ENCODE peak calls at places on chromosome 2, in seven cellular contexts. Z, L, H, S, N, Q and B are unnamed samples.

GRCh38 chr2:239402666-239403065 is 1.8 kb upstream of the HDAC4 start:
- DNase-seq in L (no peak), Q (no peak), H (no peak), N (no peak), Z (no peak), S (no peak), B (no peak)

GRCh38 chr2:212379103-212379502 is 159.5 kb downstream of the ERBB4 start:
- DNase-seq in L (no peak), S (no peak), Q (no peak), N (no peak), Z (no peak), H (no peak), B (no peak)

GRCh38 chr2:71936076-71937030 is 211.3 kb downstream of the CYP26B1 start:
- DNase-seq in H (no peak), S (no peak), Z (no peak), Q (no peak), L (no peak), N (peak; percentile 16), B (no peak)

GRCh38 chr2:176092270-176093144 is at the start of gene HOXD13:
- DNase-seq in Q (no peak), H (peak; percentile 55), L (peak; percentile 80), N (no peak), S (no peak), Z (no peak), B (no peak)

GRCh38 chr2:224160917-224161316 is 121.8 kb upstream of the SERPINE2 start:
- DNase-seq in N (no peak), L (no peak), H (no peak), Q (no peak), S (peak; percentile 29), Z (peak; percentile 31), B (no peak)

GRCh38 chr2:26632624-26633185 is 8.5 kb downstream of the CIB4 start:
- DNase-seq in N (no peak), L (no peak), S (no peak), Q (no peak), Z (no peak), H (no peak), B (no peak)

GRCh38 chr2:180048256-180048655 is 41.2 kb upstream of the CWC22 start:
- DNase-seq in Q (no peak), N (no peak), Z (no peak), L (no peak), S (no peak), H (no peak), B (no peak)

GRCh38 chr2:38947241-38948239 is 57.9 kb downstream of the ARHGEF33 start:
- DNase-seq in Q (peak; percentile 54), Z (peak; percentile 87), S (peak; percentile 63), L (peak; percentile 89), H (peak; percentile 89), N (peak; percentile 78), B (peak; percentile 65)

GRCh38 chr2:124045906-124046305 is 20.8 kb downstream of the CNTNAP5 start:
- DNase-seq in S (no peak), H (no peak), L (no peak), N (no peak), Z (no peak), Q (no peak), B (no peak)

GRCh38 chr2:132824716-132825115 is 154.7 kb upstream of the LYPD1 start:
- DNase-seq in Z (peak; percentile 71), N (no peak), H (no peak), S (no peak), Q (no peak), L (no peak), B (peak; percentile 37)

GRCh38 chr2:237530472-237531433 is 35.6 kb upstream of the PRLH start:
- DNase-seq in N (no peak), Q (no peak), S (no peak), Z (no peak), H (no peak), L (no peak), B (no peak)

GRCh38 chr2:138500592-138501426 is 761 bp upstream of the SPOPL start:
- DNase-seq in L (no peak), H (no peak), Q (no peak), Z (no peak), N (no peak), S (no peak), B (no peak)

GRCh38 chr2:62564380-62565137 is 58.6 kb upstream of the TMEM17 start:
- DNase-seq in N (no peak), Z (no peak), S (no peak), H (no peak), Q (no peak), L (no peak), B (no peak)

GRCh38 chr2:6148887-6149286 is 456.7 kb downstream of the SOX11 start:
- DNase-seq in Z (no peak), L (no peak), N (no peak), H (no peak), S (no peak), Q (no peak), B (no peak)

GRCh38 chr2:195925120-195925519 is 143.5 kb downstream of the DNAH7 start:
- DNase-seq in Z (no peak), S (no peak), H (no peak), Q (no peak), L (no peak), N (no peak), B (no peak)

GRCh38 chr2:25389161-25389560 is 47.4 kb upstream of the DNMT3A start:
- DNase-seq in S (no peak), Z (no peak), H (no peak), L (no peak), Q (no peak), N (no peak), B (no peak)

GRCh38 chr2:112004246-112004645 is 50.8 kb upstream of the TMEM87B start:
- DNase-seq in H (no peak), S (peak; percentile 56), Q (no peak), L (no peak), N (no peak), Z (no peak), B (no peak)

GRCh38 chr2:237673130-237673921 is 45.9 kb downstream of the LRRFIP1 start:
- DNase-seq in Z (peak; percentile 79), N (peak; percentile 78), S (peak; percentile 75), H (peak; percentile 51), L (peak; percentile 84), Q (peak; percentile 98), B (no peak)

GRCh38 chr2:203822240-203822639 is 45.3 kb upstream of the CTLA4 start:
- DNase-seq in Q (no peak), N (no peak), S (no peak), L (no peak), Z (no peak), H (no peak), B (no peak)

GRCh38 chr2:71694501-71695234 is 241.3 kb downstream of the DYSF start:
- DNase-seq in L (no peak), Z (no peak), H (no peak), N (no peak), S (no peak), Q (no peak), B (no peak)

GRCh38 chr2:150618215-150618905 is 130.9 kb upstream of the RND3 start:
- DNase-seq in L (no peak), Z (peak; percentile 50), S (no peak), N (no peak), Q (no peak), H (no peak), B (no peak)

GRCh38 chr2:4745596-4745995 is 946.6 kb upstream of the SOX11 start:
- DNase-seq in Q (no peak), L (no peak), H (peak; percentile 11), N (no peak), Z (no peak), S (no peak), B (no peak)

GRCh38 chr2:3241971-3242746 is 135.5 kb downstream of the EIPR1 start:
- DNase-seq in Z (no peak), N (no peak), L (no peak), S (no peak), H (no peak), Q (no peak), B (no peak)

GRCh38 chr2:16051841-16052564 is 111.7 kb downstream of the MYCN start:
- DNase-seq in N (no peak), Z (no peak), S (no peak), Q (no peak), L (no peak), H (no peak), B (no peak)

DNA sequence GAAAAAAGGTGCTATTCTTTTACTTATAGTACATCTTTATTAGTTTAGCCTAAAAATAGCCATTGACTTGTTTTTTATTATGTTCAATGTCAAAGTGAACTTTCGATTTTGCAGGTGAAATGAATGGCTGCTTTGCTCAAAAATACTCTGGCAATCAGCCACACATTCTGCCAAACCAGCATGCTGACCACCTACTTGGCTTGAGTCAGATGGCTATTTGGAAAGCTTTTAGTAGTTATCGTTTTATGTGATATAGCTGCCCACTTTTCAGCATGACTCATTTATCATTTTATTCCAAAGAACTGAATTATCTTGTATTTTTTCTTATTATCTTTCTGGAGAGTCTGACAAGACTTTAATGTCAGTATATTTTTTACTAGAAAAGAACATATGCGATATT is 1615.8 kb upstream of the TMEFF2 start:
- DNase-seq in S (no peak), L (no peak), H (no peak), Q (no peak), N (no peak), Z (no peak), B (no peak)
- TF ChIP-seq CTCF in S (no peak), L (no peak), H (no peak), Q (no peak), N (no peak), Z (no peak), B (no peak)

GRCh38 chr2:165938237-165938636 is 15.3 kb downstream of the TTC21B start:
- DNase-seq in L (no peak), H (no peak), S (no peak), Q (no peak), N (no peak), Z (no peak), B (no peak)
- H3K36me3 ChIP-seq in L (peaks cover 15% of the 10 kb centered on the region), H (peaks cover 42% of the 10 kb centered on the region), S (peaks cover 94% of the 10 kb centered on the region), Q (peaks cover 17% of the 10 kb centered on the region), N (no peaks in the 10 kb centered on the region), Z (peaks cover 5% of the 10 kb centered on the region), B (no peaks in the 10 kb centered on the region)

DNA sequence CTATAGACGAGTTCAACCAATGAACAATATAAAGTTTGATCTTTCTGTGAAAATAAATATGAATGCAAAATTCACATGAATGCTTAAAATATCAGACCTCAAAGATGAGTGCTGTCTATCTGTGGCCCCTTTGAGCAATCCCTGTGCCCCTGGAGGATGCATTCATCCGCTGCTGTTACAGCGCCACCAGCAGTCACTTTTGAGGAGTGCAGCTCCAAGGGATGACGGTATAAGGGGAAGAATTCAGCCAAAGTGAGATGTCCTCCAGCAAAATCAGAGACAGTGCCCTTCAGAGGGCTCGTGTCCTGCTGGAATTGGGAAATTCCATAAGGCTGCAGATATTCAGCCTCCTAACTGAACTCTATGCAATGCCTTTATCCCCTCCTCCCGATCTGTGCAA is 12.0 kb upstream of the CHRNA1 start:
- DNase-seq in N (no peak), S (no peak), H (no peak), Z (no peak), L (no peak), Q (peak; percentile 41), B (no peak)
- TF ChIP-seq CTCF in N (no peak), S (no peak), H (peak; percentile 36), Z (peak; percentile 26), L (peak; percentile 63), Q (peak; percentile 58), B (peak; percentile 36)

DNA sequence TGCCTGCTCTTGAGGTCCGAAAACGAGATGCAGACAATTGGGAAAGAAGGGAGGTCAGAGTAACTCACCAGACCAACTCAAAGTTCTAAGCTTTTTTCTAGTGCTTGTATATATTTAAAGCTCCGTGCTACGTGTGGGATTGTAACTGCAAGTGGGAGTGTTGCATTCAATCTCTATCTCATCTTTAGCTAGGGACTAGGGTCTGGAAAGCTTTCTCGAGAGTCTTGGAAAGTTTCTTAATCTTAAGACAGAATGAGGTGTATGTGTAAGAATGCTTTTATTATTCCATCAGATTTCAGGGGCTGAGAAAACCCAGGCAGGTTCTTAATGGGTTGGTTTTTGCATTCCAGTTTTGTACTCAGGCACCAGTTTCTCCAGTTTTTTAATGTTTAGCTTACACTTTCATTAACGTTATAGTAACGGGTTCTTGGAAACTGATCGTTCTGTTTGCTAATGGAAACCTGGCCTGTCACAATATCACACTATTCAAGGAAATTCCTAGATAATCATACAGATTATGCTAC is 20.3 kb downstream of the MRPL19 start:
- DNase-seq in Z (no peak), S (no peak), L (no peak), H (no peak), N (no peak), Q (no peak), B (no peak)
- H3K36me3 ChIP-seq in Z (peaks cover 13% of the 10 kb centered on the region), S (peaks cover 92% of the 10 kb centered on the region), L (peaks cover 37% of the 10 kb centered on the region), H (peaks cover 29% of the 10 kb centered on the region), N (no peaks in the 10 kb centered on the region), Q (no peaks in the 10 kb centered on the region), B (no peaks in the 10 kb centered on the region)